ENCODE peak calls at places on chromosomes 5 and 9, in seven cellular contexts. One of them, this sample, is unnamed.

GRCh38 chr9:133609311-133610098 is at the start of gene FAM163B:
- DNase-seq in left ventricle myocardium inferior: peak
- DNase-seq in fibroblast of lung: peak
- DNase-seq in pancreas: no peak
- DNase-seq in fibroblast of mammary gland: peak
- DNase-seq in kidney epithelial cell: no peak
- DNase-seq in uterus: peak
- DNase-seq in this sample: no peak

GRCh38 chr5:68519135-68519534 is 303.6 kb downstream of the PIK3R1 start:
- DNase-seq in left ventricle myocardium inferior: no peak
- DNase-seq in fibroblast of lung: no peak
- DNase-seq in kidney epithelial cell: no peak
- DNase-seq in fibroblast of mammary gland: no peak
- DNase-seq in uterus: no peak
- DNase-seq in pancreas: no peak
- DNase-seq in this sample: no peak

GRCh38 chr9:97985058-97985861 is 2.1 kb downstream of the ANP32B start:
- DNase-seq in kidney epithelial cell: no peak
- DNase-seq in left ventricle myocardium inferior: no peak
- DNase-seq in pancreas: no peak
- DNase-seq in fibroblast of lung: no peak
- DNase-seq in uterus: no peak
- DNase-seq in fibroblast of mammary gland: peak
- DNase-seq in this sample: no peak

GRCh38 chr9:14221558-14221957 is 92.4 kb downstream of the NFIB start:
- DNase-seq in fibroblast of lung: peak
- DNase-seq in fibroblast of mammary gland: peak
- DNase-seq in left ventricle myocardium inferior: no peak
- DNase-seq in pancreas: no peak
- DNase-seq in uterus: no peak
- DNase-seq in kidney epithelial cell: peak
- DNase-seq in this sample: peak

GRCh38 chr5:146828385-146828784 is 50.2 kb downstream of the PPP2R2B start:
- DNase-seq in kidney epithelial cell: no peak
- DNase-seq in fibroblast of mammary gland: no peak
- DNase-seq in pancreas: no peak
- DNase-seq in fibroblast of lung: peak
- DNase-seq in uterus: no peak
- DNase-seq in left ventricle myocardium inferior: no peak
- DNase-seq in this sample: no peak

GRCh38 chr5:75632321-75632720 is 21.1 kb downstream of the ANKDD1B start:
- DNase-seq in uterus: no peak
- DNase-seq in pancreas: no peak
- DNase-seq in left ventricle myocardium inferior: no peak
- DNase-seq in fibroblast of mammary gland: no peak
- DNase-seq in kidney epithelial cell: no peak
- DNase-seq in fibroblast of lung: no peak
- DNase-seq in this sample: no peak

GRCh38 chr5:82073179-82073578 is 101.4 kb downstream of the ATG10 start:
- DNase-seq in fibroblast of lung: peak
- DNase-seq in uterus: no peak
- DNase-seq in pancreas: no peak
- DNase-seq in left ventricle myocardium inferior: no peak
- DNase-seq in kidney epithelial cell: no peak
- DNase-seq in fibroblast of mammary gland: peak
- DNase-seq in this sample: peak

GRCh38 chr9:21392270-21392669 is 7.1 kb upstream of the IFNA2 start:
- DNase-seq in pancreas: no peak
- DNase-seq in kidney epithelial cell: no peak
- DNase-seq in fibroblast of mammary gland: peak
- DNase-seq in uterus: no peak
- DNase-seq in left ventricle myocardium inferior: no peak
- DNase-seq in fibroblast of lung: no peak
- DNase-seq in this sample: peak

GRCh38 chr5:5658226-5658625 is 235.7 kb downstream of the ICE1 start:
- DNase-seq in pancreas: no peak
- DNase-seq in left ventricle myocardium inferior: no peak
- DNase-seq in uterus: peak
- DNase-seq in fibroblast of mammary gland: peak
- DNase-seq in kidney epithelial cell: no peak
- DNase-seq in fibroblast of lung: peak
- DNase-seq in this sample: no peak

GRCh38 chr9:37806271-37806670 is 5.7 kb downstream of the DCAF10 start:
- DNase-seq in fibroblast of mammary gland: no peak
- DNase-seq in fibroblast of lung: no peak
- DNase-seq in left ventricle myocardium inferior: no peak
- DNase-seq in pancreas: no peak
- DNase-seq in kidney epithelial cell: no peak
- DNase-seq in uterus: no peak
- DNase-seq in this sample: no peak

GRCh38 chr5:163104496-163104895 is 332.9 kb upstream of the CCNG1 start:
- DNase-seq in fibroblast of mammary gland: no peak
- DNase-seq in uterus: no peak
- DNase-seq in fibroblast of lung: no peak
- DNase-seq in pancreas: no peak
- DNase-seq in left ventricle myocardium inferior: no peak
- DNase-seq in kidney epithelial cell: no peak
- DNase-seq in this sample: no peak

GRCh38 chr9:134217431-134218210 is 53.3 kb upstream of the RNU6ATAC start:
- DNase-seq in left ventricle myocardium inferior: peak
- DNase-seq in uterus: no peak
- DNase-seq in kidney epithelial cell: no peak
- DNase-seq in pancreas: no peak
- DNase-seq in fibroblast of lung: no peak
- DNase-seq in fibroblast of mammary gland: no peak
- DNase-seq in this sample: no peak

GRCh38 chr5:115096034-115096769 is 73.5 kb downstream of the TRIM36 start:
- DNase-seq in fibroblast of mammary gland: peak
- DNase-seq in uterus: no peak
- DNase-seq in pancreas: no peak
- DNase-seq in kidney epithelial cell: no peak
- DNase-seq in left ventricle myocardium inferior: no peak
- DNase-seq in fibroblast of lung: peak
- DNase-seq in this sample: no peak

GRCh38 chr5:96928931-96929708 is 6.8 kb upstream of the LNPEP start:
- DNase-seq in uterus: no peak
- DNase-seq in fibroblast of lung: no peak
- DNase-seq in left ventricle myocardium inferior: no peak
- DNase-seq in fibroblast of mammary gland: no peak
- DNase-seq in pancreas: no peak
- DNase-seq in kidney epithelial cell: no peak
- DNase-seq in this sample: no peak

GRCh38 chr5:170473642-170474041 is 30.2 kb upstream of the KCNIP1 start:
- DNase-seq in kidney epithelial cell: no peak
- DNase-seq in fibroblast of mammary gland: no peak
- DNase-seq in left ventricle myocardium inferior: no peak
- DNase-seq in pancreas: no peak
- DNase-seq in fibroblast of lung: no peak
- DNase-seq in uterus: no peak
- DNase-seq in this sample: no peak

GRCh38 chr9:26892251-26893029 is at the start of gene CAAP1:
- DNase-seq in fibroblast of mammary gland: peak
- DNase-seq in fibroblast of lung: peak
- DNase-seq in kidney epithelial cell: peak
- DNase-seq in uterus: peak
- DNase-seq in pancreas: peak
- DNase-seq in left ventricle myocardium inferior: peak
- DNase-seq in this sample: peak

GRCh38 chr9:119829748-119830147 is 460.5 kb upstream of the BRINP1 start:
- DNase-seq in pancreas: no peak
- DNase-seq in left ventricle myocardium inferior: no peak
- DNase-seq in fibroblast of mammary gland: no peak
- DNase-seq in fibroblast of lung: no peak
- DNase-seq in uterus: no peak
- DNase-seq in kidney epithelial cell: no peak
- DNase-seq in this sample: no peak

GRCh38 chr5:91223886-91224285 is 159.2 kb downstream of the ARRDC3 start:
- DNase-seq in fibroblast of lung: peak
- DNase-seq in kidney epithelial cell: no peak
- DNase-seq in fibroblast of mammary gland: peak
- DNase-seq in pancreas: no peak
- DNase-seq in uterus: no peak
- DNase-seq in left ventricle myocardium inferior: no peak
- DNase-seq in this sample: no peak

GRCh38 chr5:60076746-60077145 is 183.2 kb upstream of the PDE4D start:
- DNase-seq in left ventricle myocardium inferior: no peak
- DNase-seq in uterus: no peak
- DNase-seq in kidney epithelial cell: no peak
- DNase-seq in fibroblast of mammary gland: no peak
- DNase-seq in pancreas: no peak
- DNase-seq in fibroblast of lung: no peak
- DNase-seq in this sample: no peak

GRCh38 chr5:178483620-178484019 is 106.6 kb downstream of the COL23A1 start:
- DNase-seq in uterus: no peak
- DNase-seq in fibroblast of lung: no peak
- DNase-seq in fibroblast of mammary gland: no peak
- DNase-seq in left ventricle myocardium inferior: peak
- DNase-seq in pancreas: peak
- DNase-seq in kidney epithelial cell: no peak
- DNase-seq in this sample: no peak

GRCh38 chr5:93902288-93902687 is 160.9 kb upstream of the POU5F2 start:
- DNase-seq in fibroblast of mammary gland: no peak
- DNase-seq in fibroblast of lung: no peak
- DNase-seq in pancreas: no peak
- DNase-seq in uterus: no peak
- DNase-seq in kidney epithelial cell: no peak
- DNase-seq in left ventricle myocardium inferior: no peak
- DNase-seq in this sample: no peak

GRCh38 chr5:9716838-9717281 is 86.7 kb upstream of the TAS2R1 start:
- DNase-seq in left ventricle myocardium inferior: no peak
- DNase-seq in pancreas: no peak
- DNase-seq in fibroblast of mammary gland: no peak
- DNase-seq in kidney epithelial cell: peak
- DNase-seq in uterus: no peak
- DNase-seq in fibroblast of lung: peak
- DNase-seq in this sample: peak
- H3K4me3 ChIP-seq in left ventricle myocardium inferior: no peak
- H3K4me3 ChIP-seq in pancreas: no peak
- H3K4me3 ChIP-seq in fibroblast of mammary gland: no peak
- H3K4me3 ChIP-seq in kidney epithelial cell: no peak
- H3K4me3 ChIP-seq in uterus: no peak
- H3K4me3 ChIP-seq in fibroblast of lung: no peak
- H3K4me3 ChIP-seq in this sample: no peak

GRCh38 chr5:77844408-77845272 is 68.5 kb upstream of the TBCA start:
- DNase-seq in left ventricle myocardium inferior: no peak
- DNase-seq in uterus: no peak
- DNase-seq in fibroblast of lung: peak
- DNase-seq in pancreas: no peak
- DNase-seq in fibroblast of mammary gland: peak
- DNase-seq in kidney epithelial cell: no peak
- DNase-seq in this sample: no peak
- TF ChIP-seq CTCF in left ventricle myocardium inferior: peak
- TF ChIP-seq CTCF in uterus: peak
- TF ChIP-seq CTCF in fibroblast of lung: peak
- TF ChIP-seq CTCF in pancreas: no peak
- TF ChIP-seq CTCF in fibroblast of mammary gland: no peak
- TF ChIP-seq CTCF in kidney epithelial cell: peak
- TF ChIP-seq CTCF in this sample: no peak

GRCh38 chr5:142881076-142881466 is 110.9 kb downstream of the ARHGAP26 start:
- DNase-seq in fibroblast of lung: peak
- DNase-seq in fibroblast of mammary gland: peak
- DNase-seq in left ventricle myocardium inferior: no peak
- DNase-seq in kidney epithelial cell: no peak
- DNase-seq in pancreas: no peak
- DNase-seq in uterus: no peak
- DNase-seq in this sample: no peak

GRCh38 chr5:142878111-142878510 is 107.9 kb downstream of the ARHGAP26 start:
- DNase-seq in fibroblast of mammary gland: no peak
- DNase-seq in kidney epithelial cell: no peak
- DNase-seq in fibroblast of lung: peak
- DNase-seq in left ventricle myocardium inferior: no peak
- DNase-seq in uterus: no peak
- DNase-seq in pancreas: no peak
- DNase-seq in this sample: no peak

GRCh38 chr5:142881727-142882126 is 111.5 kb downstream of the ARHGAP26 start:
- DNase-seq in left ventricle myocardium inferior: no peak
- DNase-seq in kidney epithelial cell: no peak
- DNase-seq in fibroblast of mammary gland: no peak
- DNase-seq in uterus: no peak
- DNase-seq in fibroblast of lung: no peak
- DNase-seq in pancreas: no peak
- DNase-seq in this sample: no peak

GRCh38 chr5:142876817-142877216 is 106.6 kb downstream of the ARHGAP26 start:
- DNase-seq in left ventricle myocardium inferior: no peak
- DNase-seq in fibroblast of mammary gland: no peak
- DNase-seq in kidney epithelial cell: no peak
- DNase-seq in fibroblast of lung: no peak
- DNase-seq in pancreas: no peak
- DNase-seq in uterus: no peak
- DNase-seq in this sample: no peak

DNA sequence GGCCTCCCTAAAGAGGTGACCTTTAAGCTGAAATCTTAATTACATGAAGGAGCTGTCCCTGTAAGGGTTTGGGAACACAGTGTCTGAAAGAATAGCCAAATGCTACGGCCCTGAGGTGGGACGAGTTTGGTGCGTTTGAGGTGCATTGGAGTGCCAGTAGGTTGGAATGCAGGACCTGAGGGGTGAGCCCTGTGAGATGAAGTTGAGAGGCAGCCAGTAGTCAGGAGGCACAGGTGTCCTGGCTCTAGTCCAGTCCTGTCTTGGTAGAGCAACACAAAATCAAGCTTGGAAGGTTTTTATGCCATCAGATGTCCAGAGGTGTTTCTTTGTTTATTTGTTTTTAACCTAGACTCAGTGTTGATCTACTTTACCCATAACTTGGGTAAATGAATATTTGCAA is 108.5 kb downstream of the ARHGAP26 start:
- DNase-seq in fibroblast of lung: no peak
- DNase-seq in uterus: no peak
- DNase-seq in kidney epithelial cell: no peak
- DNase-seq in left ventricle myocardium inferior: no peak
- DNase-seq in pancreas: no peak
- DNase-seq in fibroblast of mammary gland: no peak
- DNase-seq in this sample: no peak
- H3K4me3 ChIP-seq in fibroblast of lung: no peak
- H3K4me3 ChIP-seq in uterus: no peak
- H3K4me3 ChIP-seq in kidney epithelial cell: no peak
- H3K4me3 ChIP-seq in left ventricle myocardium inferior: no peak
- H3K4me3 ChIP-seq in pancreas: no peak
- H3K4me3 ChIP-seq in fibroblast of mammary gland: no peak
- H3K4me3 ChIP-seq in this sample: no peak

DNA sequence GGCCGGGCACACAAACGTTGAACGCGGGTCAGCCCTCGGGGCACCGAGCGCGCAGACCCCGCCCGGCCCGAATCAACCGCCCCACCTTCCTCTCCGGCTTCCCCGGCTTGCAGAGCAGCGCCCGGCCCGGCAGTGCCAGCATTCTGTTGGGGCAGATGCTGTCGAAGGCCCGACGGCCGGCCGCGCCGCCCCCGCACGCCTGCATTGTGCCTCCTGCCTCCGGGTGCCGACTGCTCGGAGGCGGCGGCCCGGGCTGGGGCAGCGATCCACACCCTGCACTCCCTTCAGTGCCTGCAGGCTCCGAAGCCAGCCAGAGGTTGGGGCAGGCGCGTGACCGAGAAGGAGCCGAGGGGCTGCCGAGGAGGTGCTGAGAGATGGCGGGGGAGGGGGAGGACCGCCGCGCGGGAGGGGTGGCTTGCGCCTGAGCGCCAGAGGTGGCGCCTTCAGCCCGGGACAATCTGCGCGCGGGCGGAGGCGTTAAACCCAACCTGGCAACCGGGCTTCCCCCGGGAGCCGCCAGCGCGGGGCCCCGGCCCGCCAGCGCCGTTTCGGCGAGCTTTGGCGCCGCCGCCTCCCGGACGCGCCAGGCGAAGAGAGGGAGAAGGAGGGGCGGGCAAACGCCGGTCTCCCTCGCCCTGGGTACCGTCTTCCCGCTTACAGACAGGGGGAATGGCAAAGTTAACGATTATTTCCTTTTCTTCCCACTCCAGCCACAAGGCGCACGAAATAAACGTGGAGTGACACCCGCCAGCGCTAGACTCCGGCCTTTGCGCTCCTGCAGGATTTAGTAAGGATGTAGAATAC is at the start of gene MCIDAS:
- DNase-seq in kidney epithelial cell: no peak
- DNase-seq in pancreas: peak
- DNase-seq in fibroblast of mammary gland: peak
- DNase-seq in uterus: no peak
- DNase-seq in fibroblast of lung: peak
- DNase-seq in left ventricle myocardium inferior: peak
- DNase-seq in this sample: no peak
- TF ChIP-seq CTCF in kidney epithelial cell: peak
- TF ChIP-seq CTCF in pancreas: peak
- TF ChIP-seq CTCF in fibroblast of mammary gland: no peak
- TF ChIP-seq CTCF in uterus: no peak
- TF ChIP-seq CTCF in fibroblast of lung: no peak
- TF ChIP-seq CTCF in left ventricle myocardium inferior: peak
- TF ChIP-seq CTCF in this sample: no peak

This sample was measured in HFF-Myc.